ENCODE peak calls at places on chromosome 7, in ten cellular contexts. W is astrocyte, V is HFF-Myc, N is sigmoid colon, X is heart right ventricle, O is GM23248, Q is PC-3, S is Karpas-422, I is right atrium auricular region, R is heart left ventricle. J is an unnamed sample.

GRCh38 chr7:151674161-151674920 is 154.6 kb upstream of the RHEB start:
- DNase-seq in W (no peak), V (no peak), N (no peak), X (no peak), O (no peak), Q (no peak), S (no peak), I (no peak), R (no peak), J (no peak)

GRCh38 chr7:150003304-150003810 is 129.6 kb downstream of the ATP6V0E2 start:
- DNase-seq in W (no peak), V (no peak), N (no peak), X (no peak), O (no peak), Q (no peak), S (no peak), I (no peak), R (no peak), J (no peak)

GRCh38 chr7:1219516-1219915 is 13.2 kb upstream of the UNCX start:
- DNase-seq in W (no peak), V (no peak), N (no peak), X (no peak), O (no peak), Q (no peak), S (no peak), I (no peak), R (no peak), J (no peak)

GRCh38 chr7:102064361-102065025 is 222.2 kb upstream of the SH2B2 start:
- DNase-seq in W (no peak), V (no peak), N (peak), X (peak), O (peak), Q (peak), S (no peak), I (no peak), R (peak), J (no peak)

GRCh38 chr7:158431941-158432347 is 155.7 kb downstream of the PTPRN2 start:
- DNase-seq in W (peak), V (no peak), N (peak), X (peak), O (peak), Q (peak), S (no peak), I (peak), R (no peak), J (peak)

GRCh38 chr7:95420996-95421846 is 13.6 kb downstream of the PON2 start:
- DNase-seq in W (peak), V (peak), N (no peak), X (no peak), O (no peak), Q (no peak), S (no peak), I (no peak), R (no peak), J (no peak)

GRCh38 chr7:157458254-157458633 is 121.4 kb downstream of the DNAJB6 start:
- DNase-seq in W (no peak), V (no peak), N (no peak), X (no peak), O (no peak), Q (no peak), S (no peak), I (peak), R (no peak), J (no peak)

GRCh38 chr7:44293561-44294324 is 31.7 kb downstream of the CAMK2B start:
- DNase-seq in W (no peak), V (no peak), N (peak), X (peak), O (no peak), Q (no peak), S (no peak), I (peak), R (peak), J (no peak)

GRCh38 chr7:150941351-150941982 is 36.7 kb downstream of the KCNH2 start:
- DNase-seq in W (no peak), V (no peak), N (peak), X (no peak), O (no peak), Q (no peak), S (no peak), I (no peak), R (no peak), J (no peak)

GRCh38 chr7:136303162-136303561 is 326.0 kb upstream of the MTPN start:
- DNase-seq in W (peak), V (no peak), N (no peak), X (no peak), O (peak), Q (no peak), S (no peak), I (no peak), R (no peak), J (no peak)

GRCh38 chr7:136389933-136390332 is 412.8 kb upstream of the MTPN start:
- DNase-seq in W (no peak), V (no peak), N (no peak), X (no peak), O (no peak), Q (no peak), S (no peak), I (no peak), R (no peak), J (no peak)

GRCh38 chr7:43077285-43077684 is 35.2 kb upstream of the HECW1 start:
- DNase-seq in W (no peak), V (no peak), N (no peak), X (no peak), O (no peak), Q (no peak), S (no peak), I (no peak), R (no peak), J (no peak)

GRCh38 chr7:574661-575395 is 55.2 kb upstream of the PDGFA start:
- DNase-seq in W (no peak), V (no peak), N (no peak), X (no peak), O (no peak), Q (no peak), S (no peak), I (no peak), R (no peak), J (no peak)

GRCh38 chr7:70259497-70259896 is 661.2 kb downstream of the AUTS2 start:
- DNase-seq in W (peak), V (no peak), N (no peak), X (no peak), O (peak), Q (no peak), S (no peak), I (no peak), R (no peak), J (no peak)

GRCh38 chr7:92778972-92779371 is 57.4 kb downstream of the CDK6 start:
- DNase-seq in W (peak), V (no peak), N (peak), X (no peak), O (peak), Q (no peak), S (no peak), I (peak), R (no peak), J (no peak)

GRCh38 chr7:171364-171904 is 20.9 kb upstream of the FAM20C start:
- DNase-seq in W (no peak), V (no peak), N (no peak), X (no peak), O (no peak), Q (no peak), S (no peak), I (no peak), R (no peak), J (no peak)

GRCh38 chr7:44768663-44769361 is 20.2 kb downstream of the ZMIZ2 start:
- DNase-seq in W (no peak), V (no peak), N (no peak), X (no peak), O (no peak), Q (no peak), S (no peak), I (no peak), R (no peak), J (no peak)

GRCh38 chr7:84949067-84949466 is 237.8 kb downstream of the SEMA3D start:
- DNase-seq in W (peak), V (no peak), N (no peak), X (no peak), O (no peak), Q (no peak), S (no peak), I (no peak), R (no peak), J (no peak)

GRCh38 chr7:22890773-22891172 is 68.1 kb upstream of the TOMM7 start:
- DNase-seq in W (no peak), V (no peak), N (no peak), X (no peak), O (no peak), Q (no peak), S (no peak), I (no peak), R (no peak), J (no peak)

GRCh38 chr7:40297741-40298311 is 163.0 kb downstream of the SUGCT start:
- DNase-seq in W (peak), V (no peak), N (no peak), X (no peak), O (peak), Q (peak), S (no peak), I (no peak), R (no peak), J (no peak)

GRCh38 chr7:74284781-74285259 is 4.4 kb upstream of the CLIP2 start:
- DNase-seq in W (no peak), V (no peak), N (no peak), X (no peak), O (no peak), Q (no peak), S (no peak), I (no peak), R (no peak), J (no peak)

GRCh38 chr7:64562246-64562620 is 638 bp downstream of the ZNF680 start:
- DNase-seq in W (peak), V (no peak), N (no peak), X (no peak), O (no peak), Q (peak), S (no peak), I (no peak), R (no peak), J (no peak)

GRCh38 chr7:134018321-134018720 is 108.8 kb upstream of the LRGUK start:
- DNase-seq in W (no peak), V (no peak), N (no peak), X (no peak), O (no peak), Q (no peak), S (no peak), I (no peak), R (no peak), J (no peak)

GRCh38 chr7:141708053-141708452 is at the start of gene WEE2:
- DNase-seq in W (no peak), V (no peak), N (no peak), X (no peak), O (no peak), Q (no peak), S (no peak), I (no peak), R (no peak), J (no peak)

GRCh38 chr7:1357601-1358271 is 101.5 kb downstream of the MICALL2 start:
- DNase-seq in W (no peak), V (no peak), N (peak), X (no peak), O (peak), Q (no peak), S (peak), I (no peak), R (no peak), J (no peak)

GRCh38 chr7:9958461-9958860 is 1015.2 kb upstream of the PHF14 start:
- DNase-seq in W (no peak), V (no peak), N (no peak), X (no peak), O (no peak), Q (no peak), S (no peak), I (no peak), R (no peak), J (no peak)

GRCh38 chr7:117875566-117875965 is 2.3 kb upstream of the CTTNBP2 start:
- DNase-seq in W (no peak), V (no peak), N (no peak), X (no peak), O (peak), Q (peak), S (no peak), I (no peak), R (no peak), J (no peak)

GRCh38 chr7:53947670-53948226 is 594.4 kb upstream of the VSTM2A start:
- DNase-seq in W (no peak), V (no peak), N (no peak), X (no peak), O (no peak), Q (no peak), S (no peak), I (no peak), R (no peak), J (no peak)

GRCh38 chr7:31372538-31372937 is 32.0 kb upstream of the NEUROD6 start:
- DNase-seq in W (no peak), V (no peak), N (no peak), X (no peak), O (no peak), Q (no peak), S (no peak), I (no peak), R (no peak), J (no peak)

GRCh38 chr7:39086638-39087360 is 109.1 kb downstream of the POU6F2 start:
- DNase-seq in W (no peak), V (no peak), N (no peak), X (no peak), O (no peak), Q (no peak), S (no peak), I (no peak), R (no peak), J (no peak)

GRCh38 chr7:49775065-49775948 is 1.9 kb downstream of the VWC2 start:
- DNase-seq in W (no peak), V (no peak), N (no peak), X (no peak), O (peak), Q (no peak), S (no peak), I (no peak), R (no peak), J (no peak)

GRCh38 chr7:71377062-71377461 is 245.1 kb downstream of the GALNT17 start:
- DNase-seq in W (no peak), V (no peak), N (no peak), X (no peak), O (no peak), Q (no peak), S (no peak), I (peak), R (no peak), J (no peak)

GRCh38 chr7:409344-410281 is 110.0 kb downstream of the PDGFA start:
- DNase-seq in W (no peak), V (no peak), N (peak), X (no peak), O (no peak), Q (no peak), S (no peak), I (no peak), R (no peak), J (no peak)

GRCh38 chr7:155950898-155951553 is 138.8 kb upstream of the SHH start:
- DNase-seq in W (no peak), V (no peak), N (peak), X (no peak), O (no peak), Q (no peak), S (no peak), I (no peak), R (no peak), J (no peak)

GRCh38 chr7:105439174-105439893 is 50.6 kb upstream of the SRPK2 start:
- DNase-seq in W (peak), V (no peak), N (no peak), X (no peak), O (peak), Q (peak), S (no peak), I (no peak), R (no peak), J (peak)

DNA sequence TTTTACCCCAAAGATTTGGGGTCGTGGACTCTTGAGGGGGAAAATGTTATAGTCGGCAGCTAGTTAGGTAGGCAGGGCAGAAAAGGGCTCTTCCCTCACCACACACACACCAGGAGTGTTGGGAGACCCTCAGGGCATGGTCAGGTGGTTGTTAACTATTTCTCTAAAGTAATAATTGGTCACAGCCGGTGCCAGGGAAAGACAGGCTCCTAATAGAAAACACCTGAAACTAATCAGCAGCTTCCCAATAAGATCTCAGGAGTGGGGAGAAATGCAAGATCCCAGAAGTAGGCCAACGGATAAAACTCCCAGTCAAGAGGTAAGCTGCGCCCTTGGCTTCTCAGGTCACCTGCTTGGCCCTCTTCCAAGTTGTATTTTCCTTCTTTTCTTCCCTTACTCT is 213.1 kb downstream of the PHTF2 start:
- DNase-seq in W (no peak), V (no peak), N (no peak), X (no peak), O (no peak), Q (no peak), S (no peak), I (no peak), R (no peak), J (no peak)
- H3K4me3 ChIP-seq in W (no peak), V (no peak), N (no peak), X (no peak), O (no peak), Q (no peak), S (no peak), I (no peak), R (no peak), J (no peak)

DNA sequence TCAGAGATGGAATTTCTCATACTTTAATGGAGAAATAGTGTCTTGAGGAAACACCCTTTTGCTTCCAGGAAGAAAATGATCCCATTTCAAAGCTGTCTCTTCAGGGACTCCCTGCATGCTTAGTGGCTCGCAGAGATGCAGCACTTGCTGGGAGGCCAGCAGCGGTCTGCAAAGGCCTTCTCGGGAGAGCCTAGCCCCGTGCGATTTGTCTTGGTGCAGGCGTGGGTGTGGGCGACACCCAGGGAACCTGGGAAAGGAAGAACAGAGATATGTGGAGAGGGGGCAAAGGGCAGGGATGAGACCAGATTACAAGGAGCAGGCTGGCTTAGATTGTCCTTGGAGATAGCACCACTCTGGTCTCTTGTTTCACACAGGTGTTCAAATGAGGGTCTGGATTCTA is 352.3 kb upstream of the PODXL start:
- DNase-seq in W (no peak), V (no peak), N (no peak), X (no peak), O (no peak), Q (no peak), S (no peak), I (no peak), R (no peak), J (no peak)
- H3K4me3 ChIP-seq in W (no peak), V (no peak), N (peak), X (peak), O (no peak), Q (no peak), S (no peak), I (peak), R (no peak), J (no peak)

GRCh38 chr7:28002638-28003037 is 178.0 kb downstream of the JAZF1 start:
- DNase-seq in W (no peak), V (no peak), N (no peak), X (no peak), O (peak), Q (peak), S (peak), I (no peak), R (no peak), J (no peak)

GRCh38 chr7:28003408-28003807 is 177.2 kb downstream of the JAZF1 start:
- DNase-seq in W (no peak), V (no peak), N (no peak), X (no peak), O (no peak), Q (no peak), S (no peak), I (no peak), R (no peak), J (no peak)

GRCh38 chr7:28005848-28006233 is 174.8 kb downstream of the JAZF1 start:
- DNase-seq in W (peak), V (no peak), N (no peak), X (no peak), O (no peak), Q (no peak), S (no peak), I (no peak), R (no peak), J (no peak)

GRCh38 chr7:28008171-28008570 is 172.4 kb downstream of the JAZF1 start:
- DNase-seq in W (no peak), V (no peak), N (no peak), X (no peak), O (no peak), Q (no peak), S (no peak), I (no peak), R (no peak), J (no peak)

DNA sequence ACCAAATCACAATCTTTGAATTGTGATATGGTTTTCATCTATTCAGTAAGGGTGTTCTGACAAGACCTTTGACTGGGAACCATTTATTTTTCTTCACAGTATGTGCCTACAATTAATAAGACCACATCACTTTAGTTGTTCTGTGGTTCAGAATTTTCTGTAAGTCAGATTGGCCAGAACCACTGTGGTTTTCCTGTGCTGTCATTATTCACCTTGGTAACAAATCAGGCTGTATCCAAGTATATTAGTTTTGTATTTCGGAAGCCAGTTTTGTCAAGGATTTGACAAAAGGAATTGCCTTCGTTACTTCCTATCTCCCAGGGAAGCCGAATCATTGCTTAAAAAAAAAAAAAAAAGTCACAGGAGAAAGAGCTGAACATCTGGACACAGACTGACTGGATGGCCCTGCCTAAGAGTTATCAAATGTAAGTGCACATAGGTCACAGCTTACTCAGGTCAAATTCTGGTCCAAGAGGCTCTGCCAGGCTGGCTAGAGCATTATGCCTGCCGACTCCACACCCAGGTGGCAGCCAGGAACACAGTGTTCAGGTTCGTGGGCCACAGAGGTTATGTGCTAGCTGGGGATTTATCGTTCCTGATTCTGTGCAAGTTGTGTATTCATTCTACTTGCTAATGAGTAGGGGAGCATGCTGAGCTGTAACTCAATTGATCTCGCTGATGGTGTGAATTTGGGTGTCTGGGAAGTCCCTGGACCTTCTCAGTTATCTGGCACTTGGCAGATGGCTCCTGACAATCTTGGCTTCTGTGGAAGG is 175.3 kb downstream of the JAZF1 start:
- DNase-seq in W (peak), V (no peak), N (no peak), X (no peak), O (no peak), Q (no peak), S (no peak), I (no peak), R (no peak), J (no peak)
- H3K4me3 ChIP-seq in W (no peak), V (no peak), N (no peak), X (no peak), O (no peak), Q (no peak), S (no peak), I (no peak), R (no peak), J (no peak)

GRCh38 chr7:2512179-2512644 is 7.4 kb upstream of the LFNG start:
- DNase-seq in W (no peak), V (no peak), N (no peak), X (no peak), O (peak), Q (no peak), S (no peak), I (no peak), R (no peak), J (no peak)

GRCh38 chr7:2512713-2513112 is 6.9 kb upstream of the LFNG start:
- DNase-seq in W (no peak), V (no peak), N (no peak), X (no peak), O (no peak), Q (no peak), S (no peak), I (no peak), R (no peak), J (no peak)

GRCh38 chr7:2510909-2511768 is 8.4 kb upstream of the LFNG start:
- DNase-seq in W (no peak), V (no peak), N (no peak), X (no peak), O (no peak), Q (peak), S (peak), I (no peak), R (no peak), J (no peak)

GRCh38 chr7:2510130-2510776 is 9.3 kb upstream of the LFNG start:
- DNase-seq in W (no peak), V (no peak), N (no peak), X (no peak), O (no peak), Q (no peak), S (no peak), I (no peak), R (no peak), J (no peak)

DNA sequence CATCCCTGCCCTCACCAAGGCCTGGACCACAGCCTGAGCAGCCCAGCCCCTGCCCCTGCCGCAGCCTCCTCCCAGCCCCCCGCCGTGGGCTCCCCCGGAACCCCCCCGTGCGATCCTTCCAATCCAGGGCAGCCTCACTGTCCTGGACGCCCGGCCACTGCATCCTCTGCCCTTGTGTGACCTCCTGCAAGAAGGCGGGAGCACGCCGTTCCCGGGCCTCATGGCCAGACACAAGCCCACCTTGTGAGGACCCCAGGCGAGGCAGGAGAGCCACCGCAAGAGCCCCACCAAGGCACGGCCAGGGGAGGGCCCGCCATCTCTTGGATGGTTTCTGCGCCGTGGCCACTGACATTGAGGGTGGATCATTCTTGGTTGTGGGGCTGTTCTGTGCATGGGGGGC is 7.8 kb upstream of the LFNG start:
- DNase-seq in W (no peak), V (no peak), N (no peak), X (no peak), O (no peak), Q (no peak), S (no peak), I (no peak), R (no peak), J (no peak)
- H3K4me3 ChIP-seq in W (no peak), V (no peak), N (no peak), X (no peak), O (no peak), Q (no peak), S (peak), I (peak), R (no peak), J (no peak)